ENCODE peak calls at places on chromosomes 5 and 9, in eight cellular contexts. C is K562, V is PC-9, B is tibial nerve, Y is small intestine, H is A673, U is heart right ventricle, F is psoas muscle. I is an unnamed sample. For H3K9me3, the result is how much of the 10 kb centered on the place peaks cover.

GRCh38 chr5:169856571-169856970 is 123.7 kb downstream of the INSYN2B start:
- DNase-seq in C (peak), V (no peak), B (no peak), Y (no peak), H (peak), U (no peak), F (no peak), I (no peak)

GRCh38 chr9:127569819-127570401 is 42.2 kb upstream of the STXBP1 start:
- DNase-seq in C (no peak), V (no peak), B (no peak), Y (no peak), H (no peak), U (no peak), F (no peak), I (no peak)

GRCh38 chr5:23820764-23821471 is 313.5 kb downstream of the PRDM9 start:
- DNase-seq in C (peak), V (no peak), B (no peak), Y (no peak), H (peak), U (no peak), F (no peak), I (no peak)

GRCh38 chr5:171615201-171616001 is 170.2 kb upstream of the SMIM23 start:
- DNase-seq in C (peak), V (peak), B (no peak), Y (peak), H (no peak), U (peak), F (no peak), I (peak)

GRCh38 chr5:115850771-115851416 is 9.2 kb downstream of the AP3S1 start:
- DNase-seq in C (no peak), V (no peak), B (no peak), Y (no peak), H (no peak), U (no peak), F (no peak), I (no peak)

GRCh38 chr5:124812771-124813358 is 66.4 kb upstream of the ZNF608 start:
- DNase-seq in C (no peak), V (no peak), B (no peak), Y (peak), H (no peak), U (no peak), F (no peak), I (no peak)

GRCh38 chr5:9207820-9208418 is 338.0 kb downstream of the SEMA5A start:
- DNase-seq in C (peak), V (no peak), B (no peak), Y (peak), H (peak), U (no peak), F (no peak), I (no peak)

GRCh38 chr9:134454386-134454978 is 128.2 kb downstream of the RXRA start:
- DNase-seq in C (no peak), V (no peak), B (peak), Y (no peak), H (no peak), U (no peak), F (no peak), I (peak)

GRCh38 chr9:2489838-2490314 is 131.7 kb upstream of the VLDLR start:
- DNase-seq in C (no peak), V (no peak), B (no peak), Y (no peak), H (peak), U (peak), F (no peak), I (no peak)

DNA sequence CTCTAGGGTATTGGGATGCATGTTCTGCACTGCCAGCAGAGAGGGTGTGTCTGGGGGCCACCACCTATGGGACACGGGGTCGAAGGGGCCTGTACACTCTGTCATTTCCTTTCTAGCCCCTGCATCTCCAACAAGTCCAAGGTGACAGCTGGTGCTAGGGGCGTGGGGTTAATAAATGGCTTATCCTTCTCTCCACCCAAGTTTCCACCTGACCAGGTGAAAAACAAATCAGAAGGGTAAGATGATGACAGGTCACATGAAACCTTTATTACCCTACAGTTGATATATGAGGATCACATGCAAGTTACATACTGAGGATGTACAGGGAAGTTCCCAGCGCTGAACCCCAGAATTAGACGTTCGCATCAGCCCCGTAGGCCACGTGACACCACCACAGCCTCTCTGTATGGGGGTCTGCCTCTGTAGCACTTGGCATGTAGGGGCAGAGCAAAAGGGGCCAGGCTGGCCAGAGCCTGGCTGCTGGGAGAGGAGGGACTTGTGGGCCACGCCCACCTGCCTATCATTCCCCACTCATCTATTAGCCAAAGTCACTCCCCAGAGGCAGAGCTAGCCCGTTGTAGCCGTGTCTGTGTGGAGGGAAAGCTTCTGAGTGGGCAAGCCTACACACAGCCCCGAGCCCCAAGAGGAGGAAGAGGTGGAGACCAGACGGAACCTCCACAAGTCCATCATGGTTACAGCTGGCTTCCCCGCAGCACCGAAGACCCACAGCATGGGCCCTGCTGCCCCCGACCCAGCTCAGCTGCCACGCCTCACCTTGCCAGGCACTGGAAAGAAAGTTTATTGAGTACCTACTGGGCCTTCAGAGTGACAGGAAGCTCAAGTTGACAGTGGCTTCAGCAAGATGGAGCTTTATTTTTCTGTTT is 2.2 kb downstream of the TMEM141 start:
- DNase-seq in C (peak), V (no peak), B (no peak), Y (peak), H (no peak), U (no peak), F (no peak), I (peak)
- H3K4me3 ChIP-seq in C (no peak), V (no peak), B (no peak), Y (no peak), H (no peak), U (no peak), F (no peak), I (no peak)

DNA sequence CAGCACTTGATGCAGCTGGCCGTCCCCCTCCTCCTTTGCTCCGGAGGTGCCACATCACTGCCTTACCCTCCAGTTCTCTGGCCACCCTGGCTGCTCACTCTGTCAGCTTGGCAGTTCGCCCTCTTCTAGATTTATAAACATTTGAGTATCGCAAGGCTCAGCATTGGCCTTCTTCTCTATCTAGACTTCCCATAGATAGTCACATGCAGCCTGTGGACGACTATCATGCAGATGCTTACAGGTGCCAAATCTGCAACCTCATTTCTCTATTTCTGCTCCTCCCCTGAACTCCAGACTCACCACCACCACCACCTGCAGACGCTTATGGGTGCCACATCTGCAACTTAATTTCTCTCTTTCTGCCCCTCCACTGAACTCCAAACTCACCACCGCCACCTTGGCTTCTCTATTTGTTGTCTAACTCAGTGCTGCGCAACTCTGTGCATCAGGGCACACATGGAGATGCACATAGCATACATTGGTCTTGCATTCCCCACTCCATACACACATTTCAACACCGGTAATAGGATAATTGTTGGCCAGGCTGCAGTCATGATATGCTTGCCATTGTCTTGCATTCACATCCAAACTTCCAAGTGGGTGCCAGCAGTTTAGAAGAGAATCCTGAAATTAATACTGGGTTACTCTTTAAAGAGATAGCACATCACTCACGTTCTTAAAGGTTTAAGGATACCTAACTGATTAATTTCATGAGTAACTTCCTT is 1.9 kb upstream of the DAP start:
- DNase-seq in C (peak), V (no peak), B (no peak), Y (no peak), H (no peak), U (no peak), F (no peak), I (peak)
- H3K27ac ChIP-seq in C (peak), V (no peak), B (peak), Y (no peak), H (no peak), U (no peak), F (no peak), I (peak)

GRCh38 chr9:136343121-136343883 is 16.0 kb downstream of the GPSM1 start:
- DNase-seq in C (no peak), V (no peak), B (no peak), Y (no peak), H (no peak), U (peak), F (no peak), I (peak)
- H3K9me3 ChIP-seq in C (under half), V (under half), B (under half), Y (under half), H (under half), U (under half), F (under half), I (under half)

DNA sequence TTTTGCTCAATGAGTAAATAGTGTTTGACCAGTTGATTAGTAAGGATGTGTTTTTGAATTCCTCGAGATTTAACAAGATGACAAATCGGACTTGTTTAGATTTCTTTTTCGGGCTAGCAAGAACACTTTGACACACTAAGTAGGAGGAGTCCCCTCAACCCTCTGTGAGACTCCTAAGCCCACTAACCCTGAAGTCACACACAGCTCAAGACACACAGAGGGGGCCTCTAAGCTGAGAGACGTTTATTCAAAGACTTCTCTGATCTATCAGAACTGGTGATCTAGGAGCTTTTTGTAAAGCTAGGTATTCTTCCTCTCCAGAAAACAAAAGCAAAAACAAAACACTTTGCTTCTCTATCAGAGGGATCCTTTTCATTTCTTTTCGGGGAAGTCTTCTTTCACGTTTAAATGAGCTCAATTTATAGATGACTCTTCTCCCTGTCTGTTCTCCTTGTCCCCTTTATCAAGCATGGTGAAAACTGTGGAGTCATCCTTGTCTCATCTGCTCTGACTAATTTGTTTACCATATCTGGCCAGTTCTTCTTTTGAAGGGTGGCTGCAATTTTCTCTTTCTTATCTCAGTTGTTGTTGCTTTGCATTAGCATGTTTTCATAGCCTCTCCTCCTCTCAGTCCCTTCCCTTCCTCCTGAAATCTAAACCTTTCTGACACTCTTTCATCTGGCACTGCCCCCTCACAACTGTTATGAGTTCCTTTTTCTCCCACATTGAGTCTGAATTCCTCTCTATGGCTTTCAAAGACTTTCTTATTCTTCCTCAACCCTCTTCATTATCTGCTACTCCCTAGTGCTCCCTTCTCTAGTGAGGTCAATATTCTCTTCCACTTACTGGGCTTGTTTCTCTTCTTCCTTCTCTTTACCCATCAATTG is 68.5 kb upstream of the RAI14 start:
- DNase-seq in C (peak), V (no peak), B (no peak), Y (no peak), H (no peak), U (no peak), F (no peak), I (no peak)
- H3K4me3 ChIP-seq in C (no peak), V (peak), B (no peak), Y (no peak), H (no peak), U (no peak), F (no peak), I (no peak)

DNA sequence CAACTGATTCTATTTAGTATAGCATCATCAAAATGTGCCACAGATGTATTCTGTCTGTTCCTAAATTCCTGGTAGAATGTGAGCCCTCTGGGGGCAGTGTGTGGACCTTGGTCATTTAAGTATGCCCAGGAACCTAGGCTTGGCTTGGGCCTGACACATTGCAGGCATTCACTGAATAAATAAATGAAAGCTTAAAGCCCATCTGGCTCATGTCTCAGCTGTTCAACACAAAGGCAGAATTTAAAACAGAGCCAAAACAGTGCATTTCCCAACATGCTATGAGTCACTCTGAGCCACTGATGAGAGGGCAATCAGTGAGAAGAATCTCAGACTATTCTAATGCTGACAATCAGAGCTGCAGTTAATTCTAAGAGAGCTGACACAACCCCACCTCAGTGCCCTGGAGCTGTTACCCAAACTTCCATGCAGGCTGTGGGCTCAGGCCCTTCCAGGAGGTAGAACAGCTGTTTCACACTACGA is 8.1 kb downstream of the FAM193B start:
- DNase-seq in C (peak), V (peak), B (no peak), Y (no peak), H (peak), U (peak), F (peak), I (peak)
- H3K27ac ChIP-seq in C (no peak), V (peak), B (peak), Y (no peak), H (peak), U (peak), F (peak), I (peak)

DNA sequence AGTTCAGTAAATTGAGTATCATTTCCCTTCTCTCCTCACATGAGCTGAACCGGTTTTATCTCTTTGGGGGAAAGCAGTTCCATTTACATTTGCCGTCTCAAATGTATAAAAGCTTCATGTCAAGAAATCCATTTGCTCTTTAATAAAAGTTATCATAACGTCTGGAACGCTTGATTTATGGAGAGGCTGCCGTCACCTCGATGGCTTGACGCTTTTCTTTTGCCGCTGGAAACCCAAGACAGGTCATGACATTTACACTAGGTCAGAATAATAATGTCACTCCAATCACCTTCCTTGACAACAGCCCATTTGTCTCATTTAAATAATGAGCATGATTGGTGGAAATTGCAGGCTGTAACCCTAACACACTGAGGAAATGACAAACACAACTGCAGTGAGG is 443.4 kb downstream of the IRX1 start:
- DNase-seq in C (no peak), V (no peak), B (no peak), Y (no peak), H (no peak), U (no peak), F (no peak), I (no peak)
- H3K9me3 ChIP-seq in C (under half), V (under half), B (under half), Y (under half), H (half or more), U (under half), F (under half), I (under half)

GRCh38 chr9:88535226-88535931 is 401 bp downstream of the NXNL2 start:
- DNase-seq in C (no peak), V (no peak), B (no peak), Y (peak), H (no peak), U (no peak), F (no peak), I (no peak)
- H3K4me3 ChIP-seq in C (peak), V (peak), B (peak), Y (peak), H (peak), U (peak), F (peak), I (peak)

GRCh38 chr5:83375049-83375710 is 96.4 kb upstream of the VCAN start:
- DNase-seq in C (no peak), V (no peak), B (no peak), Y (no peak), H (no peak), U (no peak), F (no peak), I (no peak)
- H3K27ac ChIP-seq in C (no peak), V (no peak), B (peak), Y (no peak), H (no peak), U (peak), F (peak), I (peak)

DNA sequence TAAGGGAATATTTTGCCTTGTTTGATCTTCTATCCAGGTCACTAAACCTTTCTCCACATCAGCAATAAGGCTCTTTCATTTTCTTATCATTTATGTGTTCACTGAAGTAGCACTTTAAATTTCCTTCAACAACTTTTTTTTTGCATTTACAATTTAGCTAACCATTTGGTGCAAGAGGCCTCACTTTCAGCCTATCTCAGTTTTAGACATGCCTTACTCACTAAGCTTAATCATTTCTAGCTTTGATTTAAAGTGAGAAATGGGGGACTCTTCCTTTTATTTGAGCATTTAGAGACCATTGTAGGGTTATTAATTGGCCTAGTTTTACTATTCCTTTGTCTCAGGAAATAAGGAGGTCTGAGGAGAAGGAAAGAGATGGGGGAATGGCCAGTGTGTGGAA is 250.5 kb downstream of the AUH start:
- DNase-seq in C (no peak), V (no peak), B (no peak), Y (no peak), H (no peak), U (no peak), F (no peak), I (no peak)
- H3K9me3 ChIP-seq in C (under half), V (under half), B (under half), Y (under half), H (under half), U (under half), F (under half), I (under half)

GRCh38 chr9:99221623-99222415 is at the start of the genes ALG2 and SEC61B:
- DNase-seq in C (peak), V (peak), B (peak), Y (peak), H (peak), U (peak), F (peak), I (peak)
- H3K4me3 ChIP-seq in C (peak), V (peak), B (peak), Y (peak), H (peak), U (peak), F (peak), I (peak)

I was measured in right cardiac atrium.